ENCODE peak calls at places on chromosomes 5 and 9, in six cellular contexts. One of them, this sample, is unnamed.
A peak's percentile ranks its signal among the peaks of the same experiment; 100 is the strongest.

GRCh38 chr5:139915834-139916233 is 120.2 kb downstream of the PSD2 start:
- DNase-seq in AG09309: no peak
- DNase-seq in GM03348: no peak
- DNase-seq in Right ventricle myocardium superior: no peak
- DNase-seq in EL: no peak
- DNase-seq in Panc1: no peak
- DNase-seq in this sample: no peak

GRCh38 chr5:135391123-135391868 is 7.7 kb downstream of the MACROH2A1 start:
- DNase-seq in EL: peak; percentile 89
- DNase-seq in Panc1: no peak
- DNase-seq in Right ventricle myocardium superior: no peak
- DNase-seq in AG09309: peak; percentile 72
- DNase-seq in GM03348: peak; percentile 89
- DNase-seq in this sample: no peak

GRCh38 chr9:133807037-133807436 is 68.9 kb upstream of the SARDH start:
- DNase-seq in Panc1: no peak
- DNase-seq in Right ventricle myocardium superior: no peak
- DNase-seq in AG09309: no peak
- DNase-seq in GM03348: no peak
- DNase-seq in EL: no peak
- DNase-seq in this sample: no peak

GRCh38 chr5:59660737-59661136 is 232.8 kb downstream of the PDE4D start:
- DNase-seq in EL: peak; percentile 27
- DNase-seq in AG09309: no peak
- DNase-seq in GM03348: peak; percentile 56
- DNase-seq in Right ventricle myocardium superior: no peak
- DNase-seq in Panc1: no peak
- DNase-seq in this sample: no peak

GRCh38 chr9:100375677-100376076 is 22.9 kb upstream of the TEX10 start:
- DNase-seq in AG09309: no peak
- DNase-seq in Right ventricle myocardium superior: no peak
- DNase-seq in EL: no peak
- DNase-seq in Panc1: no peak
- DNase-seq in GM03348: no peak
- DNase-seq in this sample: no peak

GRCh38 chr9:36135791-36136276 is 699 bp upstream of the GLIPR2 start:
- DNase-seq in GM03348: no peak
- DNase-seq in AG09309: no peak
- DNase-seq in EL: no peak
- DNase-seq in Panc1: no peak
- DNase-seq in Right ventricle myocardium superior: peak; percentile 65
- DNase-seq in this sample: no peak

GRCh38 chr9:33185858-33186257 is 18.7 kb upstream of the B4GALT1 start:
- DNase-seq in AG09309: no peak
- DNase-seq in Panc1: no peak
- DNase-seq in Right ventricle myocardium superior: no peak
- DNase-seq in GM03348: no peak
- DNase-seq in EL: no peak
- DNase-seq in this sample: no peak

GRCh38 chr9:90684776-90685175 is 42.2 kb upstream of the DIRAS2 start:
- DNase-seq in EL: no peak
- DNase-seq in AG09309: no peak
- DNase-seq in Right ventricle myocardium superior: no peak
- DNase-seq in Panc1: no peak
- DNase-seq in GM03348: no peak
- DNase-seq in this sample: no peak

GRCh38 chr9:95854386-95855015 is 21.0 kb upstream of the ERCC6L2 start:
- DNase-seq in AG09309: peak; percentile 33
- DNase-seq in GM03348: peak; percentile 59
- DNase-seq in Panc1: no peak
- DNase-seq in EL: peak; percentile 81
- DNase-seq in Right ventricle myocardium superior: no peak
- DNase-seq in this sample: no peak

GRCh38 chr5:51371052-51371451 is 12.2 kb upstream of the ISL1 start:
- DNase-seq in AG09309: no peak
- DNase-seq in GM03348: no peak
- DNase-seq in Panc1: no peak
- DNase-seq in Right ventricle myocardium superior: no peak
- DNase-seq in EL: no peak
- DNase-seq in this sample: no peak

GRCh38 chr5:67983251-67983941 is 232.2 kb upstream of the PIK3R1 start:
- DNase-seq in Panc1: peak; percentile 12
- DNase-seq in AG09309: peak; percentile 93
- DNase-seq in EL: peak; percentile 72
- DNase-seq in Right ventricle myocardium superior: no peak
- DNase-seq in GM03348: peak; percentile 56
- DNase-seq in this sample: no peak

GRCh38 chr5:168135897-168136296 is 155.5 kb upstream of the WWC1 start:
- DNase-seq in Right ventricle myocardium superior: no peak
- DNase-seq in GM03348: no peak
- DNase-seq in Panc1: no peak
- DNase-seq in AG09309: no peak
- DNase-seq in EL: no peak
- DNase-seq in this sample: no peak